ENCODE peak calls at places on chromosomes 11 and 22, in four cellular contexts. P is transverse colon, Q is GM10248, K is brain microvascular endothelial cell. C is an unnamed sample.

GRCh38 chr22:43136255-43136654 is 6.9 kb downstream of the MCAT start:
- DNase-seq in P (peak; percentile 57), K (no peak), Q (peak; percentile 82), C (peak; percentile 59)

GRCh38 chr11:87180743-87181142 is 143.0 kb downstream of the TMEM135 start:
- DNase-seq in P (no peak), Q (no peak), K (peak; percentile 25), C (peak; percentile 50)

GRCh38 chr11:115607621-115608191 is 103.5 kb upstream of the CADM1 start:
- DNase-seq in P (no peak), Q (no peak), K (no peak), C (no peak)

GRCh38 chr22:30026751-30027150 is 53.5 kb upstream of the HORMAD2 start:
- DNase-seq in K (no peak), P (no peak), Q (no peak), C (no peak)

GRCh38 chr11:13053255-13053917 is 44.3 kb downstream of the RASSF10 start:
- DNase-seq in P (no peak), Q (no peak), K (no peak), C (no peak)

GRCh38 chr11:16359369-16359768 is 3.0 kb upstream of the SOX6 start:
- DNase-seq in K (no peak), P (no peak), Q (no peak), C (no peak)

GRCh38 chr11:117175104-117175503 is 3.4 kb upstream of the SIDT2 start:
- DNase-seq in Q (no peak), P (no peak), K (no peak), C (no peak)

GRCh38 chr22:40058265-40058664 is 63.5 kb downstream of the FAM83F start:
- DNase-seq in K (no peak), P (no peak), Q (no peak), C (no peak)

GRCh38 chr11:80330302-80330701 is 889.5 kb upstream of the TENM4 start:
- DNase-seq in Q (no peak), K (peak; percentile 82), P (no peak), C (peak; percentile 61)

GRCh38 chr11:128848815-128849455 is 18.2 kb downstream of the KCNJ1 start:
- DNase-seq in P (peak; percentile 55), Q (peak; percentile 74), K (peak; percentile 57), C (peak; percentile 59)

GRCh38 chr11:37040921-37041320 is 442.9 kb upstream of the RAG2 start:
- DNase-seq in K (no peak), P (no peak), Q (no peak), C (no peak)

GRCh38 chr11:106288057-106288456 is 210.6 kb downstream of the AASDHPPT start:
- DNase-seq in P (no peak), K (no peak), Q (no peak), C (no peak)

GRCh38 chr22:28736296-28737155 is 5.1 kb downstream of the CHEK2 start:
- DNase-seq in P (no peak), K (no peak), Q (no peak), C (no peak)

GRCh38 chr11:117037279-117037951 is 60.8 kb downstream of the SIK3 start:
- DNase-seq in K (no peak), Q (no peak), P (no peak), C (peak; percentile 12)

GRCh38 chr11:126246636-126247035 is 22.1 kb downstream of the SRPRA start:
- DNase-seq in Q (no peak), P (no peak), K (peak; percentile 36), C (peak; percentile 47)

GRCh38 chr11:131658414-131658813 is 288.0 kb downstream of the NTM start:
- DNase-seq in K (no peak), P (no peak), Q (no peak), C (no peak)

GRCh38 chr11:124839051-124839971 is 25.9 kb upstream of the ROBO3 start:
- DNase-seq in P (no peak), K (no peak), Q (peak; percentile 18), C (no peak)

GRCh38 chr11:30719420-30719819 is 133.3 kb upstream of the MPPED2 start:
- DNase-seq in K (no peak), P (no peak), Q (no peak), C (no peak)

GRCh38 chr11:19918302-19919049 is 205.8 kb downstream of the NAV2 start:
- DNase-seq in Q (no peak), P (no peak), K (peak; percentile 60), C (peak; percentile 64)

GRCh38 chr22:48188211-48188845 is 1425.9 kb downstream of the TBC1D22A start:
- DNase-seq in Q (no peak), K (no peak), P (no peak), C (no peak)

GRCh38 chr11:106321601-106322000 is 244.1 kb downstream of the AASDHPPT start:
- DNase-seq in P (no peak), Q (no peak), K (no peak), C (no peak)

GRCh38 chr11:132422725-132423124 is 1052.3 kb downstream of the NTM start:
- DNase-seq in P (no peak), Q (no peak), K (no peak), C (no peak)

GRCh38 chr11:44057340-44057739 is 8.7 kb upstream of the ACCS start:
- DNase-seq in K (no peak), Q (no peak), P (no peak), C (peak; percentile 18)

GRCh38 chr11:10918698-10919097 is 60.8 kb upstream of the ZBED5 start:
- DNase-seq in K (no peak), P (no peak), Q (no peak), C (no peak)

DNA sequence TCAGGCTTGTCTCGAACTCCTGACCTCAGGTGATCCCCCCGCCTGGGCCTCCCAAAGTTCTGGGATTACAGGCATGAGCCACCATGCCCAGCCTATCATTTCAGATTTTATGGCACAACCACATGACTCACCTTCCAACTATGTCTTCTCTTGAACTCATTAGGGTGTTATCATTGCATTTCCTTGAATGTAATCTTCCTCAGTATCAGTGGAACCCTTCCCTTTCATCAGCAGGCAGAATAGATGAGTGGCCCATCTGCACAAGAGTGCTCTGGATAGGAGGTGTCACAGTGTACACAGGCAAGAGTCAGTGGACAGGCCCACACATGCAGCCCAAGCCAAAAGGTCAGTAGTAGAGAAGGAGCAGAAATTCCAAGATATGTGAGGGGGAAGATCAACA is 29.1 kb upstream of the AQP11 start:
- DNase-seq in K (peak; percentile 47), Q (no peak), P (no peak), C (peak; percentile 36)
- TF ChIP-seq CTCF in K (no peak), Q (no peak), P (no peak), C (no peak)

GRCh38 chr22:20016734-20017621 is at the start of gene ARVCF:
- DNase-seq in P (peak; percentile 94), Q (peak; percentile 98), K (peak; percentile 78), C (peak; percentile 92)
- TF ChIP-seq CTCF in P (peak; percentile 29), Q (no peak), K (no peak), C (no peak)

DNA sequence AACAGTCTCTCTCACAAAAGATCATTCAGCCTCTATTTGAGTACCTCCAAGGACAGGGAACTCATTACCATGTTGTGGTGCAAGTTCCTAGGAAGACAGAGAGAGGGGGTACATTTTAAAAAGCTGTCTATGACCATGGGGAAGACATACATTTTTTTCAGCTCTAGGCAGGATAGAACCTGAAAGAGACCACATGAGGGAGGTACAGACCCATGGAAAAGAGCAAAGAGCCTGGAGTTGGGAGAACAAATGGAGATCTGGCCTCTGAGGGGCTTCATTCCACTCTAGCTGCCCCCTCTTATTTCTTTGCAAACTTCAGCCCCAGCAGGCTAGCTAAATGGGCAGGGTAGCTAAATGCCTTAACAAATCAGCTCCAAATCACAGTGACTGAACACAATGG is 36.3 kb downstream of the KCNC1 start:
- DNase-seq in K (no peak), Q (no peak), P (no peak), C (peak; percentile 41)
- TF ChIP-seq CTCF in K (peak; percentile 38), Q (no peak), P (no peak), C (peak; percentile 55)

GRCh38 chr11:66311965-66312548 is 4.8 kb downstream of the CD248 start:
- DNase-seq in P (peak; percentile 95), K (peak; percentile 84), Q (peak; percentile 87), C (peak; percentile 97)
- TF ChIP-seq CTCF in P (peak; percentile 90), K (peak; percentile 97), Q (peak; percentile 16), C (peak; percentile 96)

GRCh38 chr11:21142007-21142406 is 472.6 kb downstream of the NELL1 start:
- DNase-seq in K (no peak), P (no peak), Q (no peak), C (no peak)
- TF ChIP-seq CTCF in K (no peak), P (no peak), Q (no peak), C (no peak)

GRCh38 chr11:6323291-6323905 is 3.1 kb upstream of the CAVIN3 start:
- DNase-seq in P (no peak), K (no peak), Q (no peak), C (no peak)

GRCh38 chr11:6327806-6328205 is 7.5 kb upstream of the CAVIN3 start:
- DNase-seq in P (no peak), K (no peak), Q (no peak), C (no peak)

GRCh38 chr11:6326980-6327379 is 6.7 kb upstream of the CAVIN3 start:
- DNase-seq in Q (no peak), P (no peak), K (no peak), C (no peak)

GRCh38 chr11:6328321-6328720 is 8.0 kb upstream of the CAVIN3 start:
- DNase-seq in P (no peak), K (no peak), Q (no peak), C (no peak)

GRCh38 chr11:6326303-6326702 is 6.0 kb upstream of the CAVIN3 start:
- DNase-seq in Q (no peak), K (no peak), P (no peak), C (no peak)
- TF ChIP-seq CTCF in Q (no peak), K (no peak), P (no peak), C (no peak)

GRCh38 chr11:14905104-14906033 is 13.3 kb upstream of the CYP2R1 start:
- DNase-seq in Q (peak; percentile 48), K (no peak), P (peak; percentile 65), C (peak; percentile 55)
- TF ChIP-seq CTCF in Q (peak; percentile 54), K (peak; percentile 74), P (peak; percentile 10), C (peak; percentile 62)

GRCh38 chr11:788009-788640 is 1.8 kb downstream of the CEND1 start:
- DNase-seq in Q (no peak), K (no peak), P (no peak), C (no peak)
- TF ChIP-seq CTCF in Q (no peak), K (peak; percentile 32), P (no peak), C (peak; percentile 5)

GRCh38 chr11:46534713-46535112 is 59.1 kb downstream of the AMBRA1 start:
- DNase-seq in Q (no peak), K (no peak), P (no peak), C (no peak)

GRCh38 chr11:46533396-46534110 is 60.3 kb downstream of the AMBRA1 start:
- DNase-seq in K (no peak), P (no peak), Q (no peak), C (no peak)

GRCh38 chr11:46535688-46536087 is 58.1 kb downstream of the AMBRA1 start:
- DNase-seq in Q (no peak), P (no peak), K (no peak), C (no peak)

GRCh38 chr11:46537851-46538295 is 56.0 kb downstream of the AMBRA1 start:
- DNase-seq in Q (peak; percentile 75), P (peak; percentile 68), K (peak; percentile 59), C (peak; percentile 90)

DNA sequence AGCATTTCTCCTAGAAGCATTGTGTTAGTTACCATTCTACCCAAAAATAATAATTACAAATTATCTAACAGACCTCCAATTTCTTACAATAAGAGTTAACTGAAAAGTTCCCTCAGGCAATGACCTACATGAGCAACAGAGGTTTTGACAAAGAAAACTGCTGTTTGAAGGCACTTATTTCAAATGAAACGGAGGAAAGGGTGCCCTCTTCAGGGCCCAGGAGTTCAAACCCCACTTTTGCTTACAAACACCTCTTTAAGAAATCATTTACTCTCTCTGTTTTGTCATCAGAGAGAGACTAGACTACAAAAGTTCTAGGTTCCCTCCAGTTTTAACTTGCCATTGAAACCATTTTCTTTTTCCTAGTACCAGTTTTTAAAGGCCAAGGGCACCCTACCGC is 56.7 kb downstream of the AMBRA1 start:
- DNase-seq in Q (no peak), P (no peak), K (no peak), C (peak; percentile 34)
- TF ChIP-seq CTCF in Q (no peak), P (no peak), K (peak; percentile 39), C (peak; percentile 31)

GRCh38 chr22:37253164-37253660 is 9.1 kb upstream of the RAC2 start:
- DNase-seq in K (no peak), P (no peak), Q (no peak), C (no peak)
- TF ChIP-seq CTCF in K (peak; percentile 59), P (no peak), Q (no peak), C (peak; percentile 44)

C was measured in choroid plexus epithelial cell.